ENCODE peak calls at places on chromosomes 12 and 14, in four cellular contexts. S is effector memory CD4-positive, alpha-beta T cell; Q is prostate gland; Y is tibial nerve. G is an unnamed sample.

GRCh38 chr12:12645485-12645884 is 33.8 kb downstream of the CREBL2 start:
- DNase-seq in S (peak; percentile 30), Q (no peak), Y (no peak), G (no peak)

GRCh38 chr12:52903285-52903854 is 1.5 kb downstream of the KRT8 start:
- DNase-seq in S (peak; percentile 26), Q (peak; percentile 76), Y (peak; percentile 17), G (peak; percentile 76)

GRCh38 chr14:73663548-73664212 is 18.9 kb downstream of the DNAL1 start:
- DNase-seq in S (no peak), Q (no peak), Y (no peak), G (no peak)

GRCh38 chr12:122947352-122947792 is 18.9 kb downstream of the ABCB9 start:
- DNase-seq in S (no peak), Q (no peak), Y (no peak), G (peak; percentile 68)

GRCh38 chr12:106581543-106582263 is 1.1 kb upstream of the RFX4 start:
- DNase-seq in S (no peak), Q (no peak), Y (no peak), G (no peak)

GRCh38 chr12:26121841-26122680 is 2.8 kb downstream of the BHLHE41 start:
- DNase-seq in S (no peak), Q (no peak), Y (no peak), G (no peak)

GRCh38 chr12:65826513-65827171 is 2.4 kb downstream of the HMGA2 start:
- DNase-seq in S (no peak), Q (no peak), Y (no peak), G (no peak)

GRCh38 chr14:91369628-91370445 is 47.8 kb downstream of the CCDC88C start:
- DNase-seq in S (no peak), Q (peak; percentile 85), Y (no peak), G (no peak)

GRCh38 chr12:127588224-127588623 is 678.7 kb upstream of the TMEM132C start:
- DNase-seq in S (no peak), Q (no peak), Y (no peak), G (no peak)

GRCh38 chr14:98444077-98444476 is 827.9 kb downstream of the BCL11B start:
- DNase-seq in S (peak; percentile 6), Q (no peak), Y (no peak), G (no peak)

GRCh38 chr12:89390802-89391673 is 38.7 kb upstream of the DUSP6 start:
- DNase-seq in S (no peak), Q (no peak), Y (no peak), G (no peak)

GRCh38 chr12:107504503-107504885 is 181.1 kb upstream of the PWP1 start:
- DNase-seq in S (no peak), Q (no peak), Y (no peak), G (no peak)

GRCh38 chr12:122835693-122836026 is 403 bp downstream of the HIP1R start:
- DNase-seq in S (no peak), Q (no peak), Y (no peak), G (no peak)

GRCh38 chr14:55025948-55026347 is 951 bp downstream of the WDHD1 start:
- DNase-seq in S (no peak), Q (no peak), Y (no peak), G (no peak)

GRCh38 chr14:43056106-43056505 is 1449.4 kb downstream of the LRFN5 start:
- DNase-seq in S (no peak), Q (no peak), Y (no peak), G (no peak)

GRCh38 chr12:47080725-47081502 is 1.2 kb upstream of the AMIGO2 start:
- DNase-seq in S (peak; percentile 42), Q (peak; percentile 41), Y (peak; percentile 28), G (peak; percentile 50)

GRCh38 chr14:74645735-74646134 is 33.7 kb upstream of the LTBP2 start:
- DNase-seq in S (no peak), Q (no peak), Y (no peak), G (no peak)

GRCh38 chr12:121170581-121171260 is 38.0 kb downstream of the P2RX7 start:
- DNase-seq in S (no peak), Q (no peak), Y (no peak), G (no peak)

GRCh38 chr14:60965402-60965801 is 15.5 kb downstream of the TRMT5 start:
- DNase-seq in S (no peak), Q (no peak), Y (no peak), G (no peak)

GRCh38 chr12:94954029-94954685 is 49.3 kb downstream of the NDUFA12 start:
- DNase-seq in S (no peak), Q (peak; percentile 79), Y (no peak), G (no peak)

GRCh38 chr12:79006306-79006705 is 141.7 kb downstream of the SYT1 start:
- DNase-seq in S (no peak), Q (no peak), Y (no peak), G (no peak)

GRCh38 chr14:68775614-68776126 is 17.2 kb downstream of the ZFP36L1 start:
- DNase-seq in S (no peak), Q (no peak), Y (no peak), G (peak; percentile 17)

GRCh38 chr12:131729254-131729955 is 18.5 kb downstream of the SFSWAP start:
- DNase-seq in S (no peak), Q (no peak), Y (no peak), G (no peak)
- H3K27ac ChIP-seq in S (no peak overlapping the region), Q (no peak overlapping the region), Y (no peak overlapping the region), G (no peak overlapping the region)

GRCh38 chr14:102159841-102160240 is 20.1 kb downstream of the WDR20 start:
- DNase-seq in S (no peak), Q (no peak), Y (no peak), G (no peak)

GRCh38 chr14:102158797-102159196 is 19.1 kb downstream of the WDR20 start:
- DNase-seq in S (no peak), Q (no peak), Y (no peak), G (no peak)

GRCh38 chr14:102164964-102165363 is 25.3 kb downstream of the WDR20 start:
- DNase-seq in S (no peak), Q (no peak), Y (no peak), G (no peak)

GRCh38 chr14:102162488-102162887 is 22.8 kb downstream of the WDR20 start:
- DNase-seq in S (no peak), Q (no peak), Y (no peak), G (no peak)

DNA sequence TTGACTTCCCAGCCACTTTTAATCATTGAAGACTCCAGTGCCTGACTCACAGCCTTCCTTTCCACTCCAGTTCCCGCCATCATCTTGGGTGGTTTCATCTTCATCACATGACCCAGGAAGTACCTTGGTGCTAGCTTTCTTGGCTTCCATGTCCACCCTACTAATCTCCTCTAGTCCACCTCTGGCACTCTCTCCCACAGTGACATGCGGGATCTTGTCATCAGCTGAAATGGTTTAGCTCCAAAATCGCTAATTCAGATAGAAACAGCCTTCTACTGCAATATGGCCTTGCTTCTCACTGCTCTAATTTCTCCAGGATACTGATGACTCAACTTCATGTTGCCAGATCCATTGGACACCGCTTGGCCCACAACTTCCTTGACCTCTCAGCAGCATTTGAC is 24.5 kb downstream of the WDR20 start:
- DNase-seq in S (no peak), Q (no peak), Y (no peak), G (no peak)
- H3K27ac ChIP-seq in S (no peak overlapping the region), Q (no peak overlapping the region), Y (no peak overlapping the region), G (no peak overlapping the region)

DNA sequence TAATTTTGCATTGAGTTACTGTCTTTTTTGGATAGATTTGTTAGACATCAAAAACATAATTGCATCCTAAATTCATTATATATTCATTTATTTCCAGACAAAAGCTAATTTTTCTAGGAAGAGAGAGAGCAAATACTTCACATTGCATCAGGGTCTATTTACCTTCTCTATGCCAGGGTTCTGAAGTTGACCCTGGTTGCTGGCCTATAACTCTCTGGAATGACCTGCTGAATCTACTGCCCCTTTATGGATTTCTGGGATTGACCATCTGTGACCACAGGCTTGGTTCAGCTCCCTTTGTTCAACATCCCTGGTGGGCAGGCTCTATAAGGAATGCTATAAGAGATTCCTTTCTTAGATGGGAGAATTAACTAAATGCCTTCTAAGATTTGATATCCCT is 414.8 kb upstream of the STXBP6 start:
- DNase-seq in S (no peak), Q (no peak), Y (no peak), G (no peak)
- H3K27ac ChIP-seq in S (no peak overlapping the region), Q (no peak overlapping the region), Y (no peak overlapping the region), G (no peak overlapping the region)

DNA sequence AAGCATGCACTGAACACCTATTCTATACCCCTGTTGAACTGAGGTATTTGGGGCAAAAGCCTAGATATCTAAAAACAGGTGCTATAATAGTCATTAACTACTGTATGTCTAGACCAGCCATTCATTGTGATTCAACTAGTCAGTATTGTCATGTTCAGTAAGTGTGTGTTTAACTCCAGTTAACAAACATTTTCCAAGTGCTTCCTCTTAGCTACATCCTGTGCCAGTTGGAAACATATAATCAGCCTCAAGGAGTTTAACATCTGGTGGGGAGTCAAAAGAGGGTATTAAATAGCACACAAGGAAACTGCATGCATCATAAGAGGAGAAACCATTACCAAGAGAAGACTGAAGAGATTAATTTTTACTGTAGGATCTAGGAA is 20.4 kb downstream of the TMTC1 start:
- DNase-seq in S (no peak), Q (no peak), Y (no peak), G (no peak)
- H3K27ac ChIP-seq in S (no peak overlapping the region), Q (no peak overlapping the region), Y (no peak overlapping the region), G (no peak overlapping the region)